ENCODE peak calls at places on chromosome 21, in four cellular contexts. One of them, this sample, is unnamed.

GRCh38 chr21:16583567-16583966 is 853.8 kb downstream of the USP25 start:
- DNase-seq in fibroblast of lung: no peak
- DNase-seq in neuronal stem cell: no peak
- DNase-seq in HCT116: no peak
- DNase-seq in this sample: no peak

GRCh38 chr21:29326914-29327554 is 28.3 kb downstream of the BACH1 start:
- DNase-seq in neuronal stem cell: no peak
- DNase-seq in fibroblast of lung: no peak
- DNase-seq in HCT116: no peak
- DNase-seq in this sample: no peak

GRCh38 chr21:29424728-29425127 is 126.0 kb downstream of the BACH1 start:
- DNase-seq in HCT116: no peak
- DNase-seq in fibroblast of lung: no peak
- DNase-seq in neuronal stem cell: no peak
- DNase-seq in this sample: no peak

GRCh38 chr21:14880922-14881321 is 183.9 kb downstream of the NRIP1 start:
- DNase-seq in fibroblast of lung: peak
- DNase-seq in HCT116: no peak
- DNase-seq in neuronal stem cell: no peak
- DNase-seq in this sample: peak

GRCh38 chr21:24658016-24658415 is 949.3 kb downstream of the MRPL39 start:
- DNase-seq in HCT116: no peak
- DNase-seq in neuronal stem cell: no peak
- DNase-seq in fibroblast of lung: no peak
- DNase-seq in this sample: no peak

GRCh38 chr21:39114871-39115658 is 68.2 kb downstream of the PSMG1 start:
- DNase-seq in HCT116: no peak
- DNase-seq in fibroblast of lung: peak
- DNase-seq in neuronal stem cell: no peak
- DNase-seq in this sample: peak

GRCh38 chr21:39153373-39153772 is 29.9 kb downstream of the PSMG1 start:
- DNase-seq in neuronal stem cell: no peak
- DNase-seq in HCT116: no peak
- DNase-seq in fibroblast of lung: no peak
- DNase-seq in this sample: peak

GRCh38 chr21:34967509-34968289 is 81.4 kb downstream of the RUNX1 start:
- DNase-seq in neuronal stem cell: no peak
- DNase-seq in fibroblast of lung: peak
- DNase-seq in HCT116: no peak
- DNase-seq in this sample: peak

GRCh38 chr21:36134820-36135390 is at the start of gene CBR3:
- DNase-seq in neuronal stem cell: no peak
- DNase-seq in fibroblast of lung: peak
- DNase-seq in HCT116: no peak
- DNase-seq in this sample: peak

GRCh38 chr21:35529141-35529863 is 480.2 kb upstream of the RUNX1 start:
- DNase-seq in HCT116: no peak
- DNase-seq in fibroblast of lung: peak
- DNase-seq in neuronal stem cell: no peak
- DNase-seq in this sample: no peak

GRCh38 chr21:38797470-38797869 is 8.3 kb upstream of the ETS2 start:
- DNase-seq in fibroblast of lung: no peak
- DNase-seq in HCT116: peak
- DNase-seq in neuronal stem cell: no peak
- DNase-seq in this sample: peak

DNA sequence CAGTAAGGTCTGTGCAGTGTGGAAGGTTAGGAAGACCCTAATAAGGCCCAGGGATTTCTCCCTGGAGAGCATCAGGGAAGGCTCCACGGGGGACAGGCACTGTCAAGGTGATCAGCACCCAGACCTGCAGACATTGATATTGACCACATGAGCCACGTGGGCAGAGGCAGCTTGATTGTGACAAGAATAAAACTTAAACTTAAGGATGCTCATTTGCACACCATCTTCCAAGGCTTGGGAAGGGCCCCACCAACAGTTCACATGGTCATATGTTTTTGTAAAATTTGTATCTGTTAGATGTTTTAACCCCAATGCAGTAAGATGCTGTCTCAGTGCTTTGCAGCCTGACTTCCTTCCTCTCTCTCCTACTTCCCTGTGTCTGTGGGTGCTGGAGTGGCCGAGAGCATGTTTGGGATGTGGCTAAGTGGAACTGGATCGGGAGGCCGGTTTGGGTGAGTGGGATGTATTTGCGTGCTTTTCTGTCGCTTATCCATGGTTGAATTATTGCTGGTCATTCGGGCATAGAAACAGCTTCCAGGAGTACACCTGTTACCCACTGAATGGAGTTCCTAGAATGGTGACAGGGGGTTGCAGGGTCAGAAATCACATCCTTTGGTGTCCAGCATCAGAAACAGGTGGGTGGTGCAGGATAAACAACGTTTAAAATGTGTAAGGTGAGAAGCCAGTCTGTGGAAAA is 49.8 kb upstream of the OLIG2 start:
- DNase-seq in neuronal stem cell: no peak
- DNase-seq in fibroblast of lung: no peak
- DNase-seq in HCT116: no peak
- DNase-seq in this sample: no peak
- H3K4me2 ChIP-seq in neuronal stem cell: no peak
- H3K4me2 ChIP-seq in fibroblast of lung: no peak
- H3K4me2 ChIP-seq in HCT116: no peak
- H3K4me2 ChIP-seq in this sample: no peak

DNA sequence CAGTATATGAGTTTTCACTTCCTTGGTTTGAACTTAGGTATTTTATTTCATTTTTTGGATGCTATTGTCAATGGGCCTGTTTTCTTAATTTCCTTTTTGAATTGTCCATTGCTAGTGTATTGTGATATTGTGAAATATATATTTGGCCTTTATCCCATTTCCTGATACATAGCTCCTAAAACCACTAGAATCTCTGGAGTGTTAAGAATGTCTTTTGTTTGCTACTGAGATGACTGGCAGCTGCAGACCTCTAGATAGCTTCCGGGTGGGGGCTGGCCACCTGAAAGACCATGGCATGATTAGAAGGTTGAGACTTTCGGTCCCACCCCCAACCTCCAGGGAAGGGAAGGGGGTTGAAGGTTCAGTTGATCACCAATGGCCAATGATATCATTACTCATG is 245.4 kb downstream of the KCNJ6 start:
- DNase-seq in fibroblast of lung: peak
- DNase-seq in neuronal stem cell: no peak
- DNase-seq in HCT116: no peak
- DNase-seq in this sample: peak
- H3K4me2 ChIP-seq in fibroblast of lung: no peak
- H3K4me2 ChIP-seq in neuronal stem cell: no peak
- H3K4me2 ChIP-seq in HCT116: no peak
- H3K4me2 ChIP-seq in this sample: peak

GRCh38 chr21:45788635-45789506 is 145.3 kb downstream of the PCBP3 start:
- DNase-seq in neuronal stem cell: no peak
- DNase-seq in HCT116: no peak
- DNase-seq in fibroblast of lung: no peak
- DNase-seq in this sample: no peak

GRCh38 chr21:45787371-45787770 is 143.8 kb downstream of the PCBP3 start:
- DNase-seq in neuronal stem cell: no peak
- DNase-seq in fibroblast of lung: no peak
- DNase-seq in HCT116: no peak
- DNase-seq in this sample: no peak

GRCh38 chr21:45788198-45788597 is 144.7 kb downstream of the PCBP3 start:
- DNase-seq in neuronal stem cell: no peak
- DNase-seq in HCT116: no peak
- DNase-seq in fibroblast of lung: no peak
- DNase-seq in this sample: no peak

GRCh38 chr21:45790427-45790826 is 146.9 kb downstream of the PCBP3 start:
- DNase-seq in HCT116: no peak
- DNase-seq in neuronal stem cell: no peak
- DNase-seq in fibroblast of lung: no peak
- DNase-seq in this sample: no peak

GRCh38 chr21:45786660-45787059 is 143.1 kb downstream of the PCBP3 start:
- DNase-seq in fibroblast of lung: no peak
- DNase-seq in HCT116: no peak
- DNase-seq in neuronal stem cell: no peak
- DNase-seq in this sample: no peak
- H3K4me2 ChIP-seq in fibroblast of lung: no peak
- H3K4me2 ChIP-seq in HCT116: no peak
- H3K4me2 ChIP-seq in neuronal stem cell: no peak
- H3K4me2 ChIP-seq in this sample: no peak

GRCh38 chr21:45331521-45332257 is 44.0 kb upstream of the POFUT2 start:
- DNase-seq in HCT116: no peak
- DNase-seq in neuronal stem cell: no peak
- DNase-seq in fibroblast of lung: no peak
- DNase-seq in this sample: no peak
- H3K4me2 ChIP-seq in HCT116: no peak
- H3K4me2 ChIP-seq in neuronal stem cell: no peak
- H3K4me2 ChIP-seq in fibroblast of lung: no peak
- H3K4me2 ChIP-seq in this sample: no peak

DNA sequence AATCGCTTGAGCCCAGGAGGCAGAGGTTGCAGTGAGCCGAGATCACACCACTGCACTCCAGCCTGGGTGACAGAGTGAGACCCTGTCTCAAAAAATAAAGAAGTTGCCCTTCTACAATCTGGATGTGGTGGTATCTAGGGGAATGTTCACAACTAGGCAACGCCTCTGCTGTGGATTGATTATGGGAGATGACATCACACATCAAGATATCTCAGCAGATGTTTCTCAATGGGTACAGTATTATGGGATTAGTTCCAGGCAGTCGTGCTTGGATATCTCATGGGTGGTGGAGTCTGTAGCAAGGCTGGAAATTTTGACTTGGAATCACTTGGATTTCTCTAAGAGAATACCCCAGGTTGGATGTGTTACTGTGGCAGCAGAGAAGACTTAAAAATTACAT is 7.7 kb downstream of the IFNAR2 start:
- DNase-seq in neuronal stem cell: no peak
- DNase-seq in fibroblast of lung: no peak
- DNase-seq in HCT116: no peak
- DNase-seq in this sample: no peak
- H3K4me2 ChIP-seq in neuronal stem cell: no peak
- H3K4me2 ChIP-seq in fibroblast of lung: no peak
- H3K4me2 ChIP-seq in HCT116: no peak
- H3K4me2 ChIP-seq in this sample: no peak

GRCh38 chr21:19523066-19523465 is 1119.5 kb upstream of the TMPRSS15 start:
- DNase-seq in fibroblast of lung: no peak
- DNase-seq in HCT116: no peak
- DNase-seq in neuronal stem cell: peak
- DNase-seq in this sample: no peak

GRCh38 chr21:19523731-19524130 is 1120.1 kb upstream of the TMPRSS15 start:
- DNase-seq in neuronal stem cell: no peak
- DNase-seq in HCT116: no peak
- DNase-seq in fibroblast of lung: no peak
- DNase-seq in this sample: peak

DNA sequence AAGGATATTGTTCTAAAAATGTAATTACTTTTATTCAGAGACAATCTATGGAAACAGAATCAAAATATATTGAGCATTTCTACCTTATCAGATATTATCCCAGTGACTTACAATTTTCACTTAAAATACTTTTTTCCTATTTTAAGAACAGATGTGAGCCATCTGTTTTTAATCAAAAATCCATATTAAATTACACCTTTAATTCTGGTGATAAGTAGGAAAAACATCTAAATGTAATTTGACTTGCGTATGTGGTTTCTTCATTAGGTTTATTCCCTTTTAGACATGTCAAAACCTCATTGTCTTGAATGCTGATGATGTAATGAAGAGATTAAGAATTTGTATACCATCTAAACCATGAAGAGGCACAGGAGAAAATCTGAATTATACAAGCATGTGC is 1118.8 kb upstream of the TMPRSS15 start:
- DNase-seq in neuronal stem cell: no peak
- DNase-seq in fibroblast of lung: no peak
- DNase-seq in HCT116: no peak
- DNase-seq in this sample: no peak
- H3K4me2 ChIP-seq in neuronal stem cell: no peak
- H3K4me2 ChIP-seq in fibroblast of lung: no peak
- H3K4me2 ChIP-seq in HCT116: no peak
- H3K4me2 ChIP-seq in this sample: no peak

DNA sequence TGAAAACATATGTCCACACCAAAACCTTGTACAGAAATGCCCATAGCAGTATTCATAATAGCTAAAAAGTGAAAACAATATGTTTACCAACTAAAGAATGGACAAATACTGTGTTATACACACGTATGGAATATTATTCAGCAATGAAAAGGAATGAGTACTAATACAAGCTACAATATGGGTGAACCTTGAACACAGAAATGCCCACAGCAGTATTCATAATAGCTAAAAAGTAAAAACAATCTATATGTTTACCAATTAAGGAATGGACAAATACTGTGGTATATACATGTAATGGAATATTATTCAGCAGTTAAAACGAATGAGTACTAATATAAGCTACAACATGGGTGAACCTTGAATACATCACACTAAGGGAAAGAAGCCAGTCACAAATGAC is 3.0 kb downstream of the BTG3 start:
- DNase-seq in neuronal stem cell: no peak
- DNase-seq in fibroblast of lung: no peak
- DNase-seq in HCT116: no peak
- DNase-seq in this sample: no peak
- H3K4me2 ChIP-seq in neuronal stem cell: no peak
- H3K4me2 ChIP-seq in fibroblast of lung: no peak
- H3K4me2 ChIP-seq in HCT116: no peak
- H3K4me2 ChIP-seq in this sample: no peak

GRCh38 chr21:27275294-27275927 is 308.5 kb upstream of the ADAMTS5 start:
- DNase-seq in HCT116: no peak
- DNase-seq in fibroblast of lung: peak
- DNase-seq in neuronal stem cell: no peak
- DNase-seq in this sample: peak
- H3K4me2 ChIP-seq in HCT116: no peak
- H3K4me2 ChIP-seq in fibroblast of lung: peak
- H3K4me2 ChIP-seq in neuronal stem cell: no peak
- H3K4me2 ChIP-seq in this sample: peak

DNA sequence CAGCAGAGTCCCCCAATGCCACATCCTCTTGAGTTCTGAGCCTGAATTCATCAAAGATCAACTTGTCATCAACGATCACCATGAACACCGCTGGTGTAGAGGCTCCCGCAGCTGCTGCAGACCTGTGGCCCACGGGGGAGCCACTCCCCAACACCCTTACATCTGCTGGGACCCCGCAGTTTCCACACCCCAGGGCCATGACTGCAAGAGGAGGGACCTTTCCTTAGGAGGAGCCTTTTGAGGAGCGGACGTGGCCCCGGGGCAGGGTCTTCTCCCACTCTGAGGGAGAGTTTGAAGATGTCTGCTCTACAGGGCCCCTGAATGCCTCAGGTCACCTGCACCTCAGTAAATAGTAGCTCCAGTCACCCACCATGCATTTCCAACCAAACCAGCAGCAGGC is 2.7 kb downstream of the PRDM15 start:
- DNase-seq in HCT116: no peak
- DNase-seq in fibroblast of lung: no peak
- DNase-seq in neuronal stem cell: no peak
- DNase-seq in this sample: no peak
- H3K4me2 ChIP-seq in HCT116: no peak
- H3K4me2 ChIP-seq in fibroblast of lung: no peak
- H3K4me2 ChIP-seq in neuronal stem cell: no peak
- H3K4me2 ChIP-seq in this sample: no peak

GRCh38 chr21:22476214-22476613 is 1478.0 kb downstream of the NCAM2 start:
- DNase-seq in fibroblast of lung: no peak
- DNase-seq in neuronal stem cell: no peak
- DNase-seq in HCT116: no peak
- DNase-seq in this sample: no peak
- H3K4me2 ChIP-seq in fibroblast of lung: no peak
- H3K4me2 ChIP-seq in neuronal stem cell: no peak
- H3K4me2 ChIP-seq in HCT116: no peak
- H3K4me2 ChIP-seq in this sample: no peak

This sample was measured in PC-3.